ENCODE peak calls at places on chromosomes 5 and 9, in eight cellular contexts. T is hepatocyte, D is HCT116, J is neural progenitor cell, M is PC-9, Q is astrocyte, C is fibroblast of lung, L is PC-3. N is an unnamed sample. For H3K4me1 and H3K79me2, the result is how much of the 10 kb centered on the place peaks cover.

GRCh38 chr9:120561699-120562098 is 18.3 kb downstream of the CDK5RAP2 start:
- DNase-seq in T (no peak), D (no peak), J (no peak), M (no peak), Q (no peak), C (no peak), L (no peak), N (no peak)

GRCh38 chr9:110351009-110351467 is 13.4 kb upstream of the TXNDC8 start:
- DNase-seq in T (no peak), D (peak), J (no peak), M (peak), Q (peak), C (peak), L (peak), N (peak)

GRCh38 chr9:108468364-108468763 is 387.4 kb downstream of the ACTL7B start:
- DNase-seq in T (no peak), D (peak), J (peak), M (peak), Q (no peak), C (no peak), L (peak), N (no peak)

GRCh38 chr5:68449380-68449779 is 233.8 kb downstream of the PIK3R1 start:
- DNase-seq in T (no peak), D (no peak), J (no peak), M (no peak), Q (no peak), C (no peak), L (no peak), N (no peak)

GRCh38 chr9:133773889-133774655 is 35.9 kb upstream of the SARDH start:
- DNase-seq in T (no peak), D (no peak), J (no peak), M (no peak), Q (peak), C (peak), L (no peak), N (no peak)

GRCh38 chr5:110476164-110476563 is 250.3 kb downstream of the TMEM232 start:
- DNase-seq in T (no peak), D (no peak), J (no peak), M (no peak), Q (no peak), C (no peak), L (no peak), N (no peak)

GRCh38 chr5:75681125-75681830 is 36.0 kb downstream of the POC5 start:
- DNase-seq in T (peak), D (peak), J (peak), M (no peak), Q (peak), C (peak), L (peak), N (no peak)

GRCh38 chr5:94830520-94830919 is 212.1 kb downstream of the SLF1 start:
- DNase-seq in T (no peak), D (peak), J (peak), M (no peak), Q (no peak), C (peak), L (peak), N (no peak)

GRCh38 chr9:86624616-86625015 is 270.4 kb upstream of the TUT7 start:
- DNase-seq in T (no peak), D (no peak), J (no peak), M (no peak), Q (no peak), C (peak), L (no peak), N (no peak)

GRCh38 chr5:57176350-57176857 is 2.5 kb downstream of the GPBP1 start:
- DNase-seq in T (no peak), D (no peak), J (no peak), M (no peak), Q (peak), C (peak), L (peak), N (no peak)
- H3K4me1 ChIP-seq in T (under half), D (under half), J (under half), M (under half), Q (under half), C (under half), L (under half), N (under half)

GRCh38 chr5:55327281-55327680 is 19.5 kb downstream of the MTREX start:
- DNase-seq in T (no peak), D (no peak), J (no peak), M (no peak), Q (no peak), C (no peak), L (no peak), N (no peak)

GRCh38 chr5:55324815-55325418 is 17.1 kb downstream of the MTREX start:
- DNase-seq in T (peak), D (peak), J (peak), M (no peak), Q (peak), C (peak), L (peak), N (no peak)

GRCh38 chr5:55319481-55319880 is 11.7 kb downstream of the MTREX start:
- DNase-seq in T (no peak), D (no peak), J (no peak), M (no peak), Q (no peak), C (no peak), L (no peak), N (no peak)

GRCh38 chr5:55320571-55320970 is 12.8 kb downstream of the MTREX start:
- DNase-seq in T (no peak), D (no peak), J (no peak), M (no peak), Q (no peak), C (peak), L (no peak), N (no peak)

DNA sequence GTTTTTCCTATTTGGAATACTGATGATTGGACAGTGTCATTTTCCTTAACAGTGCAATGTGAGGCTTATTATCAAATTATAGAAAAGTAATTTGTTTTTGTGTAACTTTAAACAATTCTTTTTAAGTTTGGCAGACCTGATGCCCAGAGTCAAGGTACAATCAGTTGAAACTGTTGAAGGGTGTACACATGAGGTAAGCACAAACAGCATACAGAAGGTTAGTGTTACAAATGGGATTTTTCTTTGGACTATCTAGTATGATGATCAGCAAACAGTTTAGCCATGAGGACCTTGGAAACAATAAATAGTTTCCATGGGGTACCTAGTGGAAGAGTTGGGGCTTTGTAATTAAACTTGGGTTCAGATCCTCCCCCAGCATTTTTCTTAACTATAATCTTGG is 16.2 kb downstream of the MTREX start:
- DNase-seq in T (no peak), D (no peak), J (no peak), M (no peak), Q (no peak), C (no peak), L (no peak), N (no peak)
- H3K79me2 ChIP-seq in T (under half), D (half or more), J (half or more), M (under half), Q (half or more), C (under half), L (under half), N (under half)

DNA sequence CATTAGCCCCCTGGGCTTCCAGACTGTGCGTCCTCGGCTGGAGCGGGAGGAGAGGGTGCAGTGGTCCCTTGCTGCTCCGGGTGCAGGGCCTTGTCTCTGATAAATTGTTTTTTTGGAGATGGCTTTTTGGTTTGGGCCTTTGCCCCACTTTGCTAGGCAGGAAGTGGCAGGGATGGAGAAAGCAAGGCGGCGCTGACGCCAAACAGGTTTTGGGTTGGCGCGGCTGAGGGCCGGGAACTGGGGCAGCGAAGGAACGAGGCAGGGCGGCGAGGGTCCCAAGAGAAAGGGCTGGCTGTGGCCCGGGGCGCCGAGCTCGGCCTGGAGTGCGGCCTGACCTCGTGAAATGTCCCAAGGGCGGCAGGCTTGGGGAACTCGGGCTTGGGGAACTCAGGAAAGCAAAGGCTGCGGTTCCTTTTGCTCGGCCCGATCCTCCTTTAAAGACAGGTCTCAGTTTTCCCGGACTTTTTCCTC is 4.1 kb downstream of the LHX2 start:
- DNase-seq in T (no peak), D (no peak), J (peak), M (no peak), Q (no peak), C (no peak), L (no peak), N (no peak)
- TF ChIP-seq EZH2 in T (peak), D (no peak), J (peak), M (no peak), Q (peak), C (no peak), L (no peak), N (no peak)

GRCh38 chr5:132497488-132497997 is 7.0 kb upstream of the IRF1 start:
- DNase-seq in T (peak), D (no peak), J (no peak), M (peak), Q (peak), C (peak), L (peak), N (no peak)
- H3K4me1 ChIP-seq in T (under half), D (half or more), J (under half), M (half or more), Q (under half), C (under half), L (under half), N (under half)

N was measured in keratinocyte.